ENCODE peak calls at places on chromosomes 3 and 15, in four cellular contexts. One of them, this sample, is unnamed.

GRCh38 chr3:122533931-122534334 is 19.2 kb upstream of the KPNA1 start:
- DNase-seq in AG09309: peak
- DNase-seq in OCI-LY7: no peak
- DNase-seq in neural progenitor cell: no peak
- DNase-seq in this sample: peak

GRCh38 chr15:90004252-90004651 is 3.1 kb downstream of the ZNF710 start:
- DNase-seq in AG09309: no peak
- DNase-seq in OCI-LY7: no peak
- DNase-seq in neural progenitor cell: peak
- DNase-seq in this sample: peak

GRCh38 chr3:125011941-125012340 is 43.9 kb downstream of the HEG1 start:
- DNase-seq in AG09309: no peak
- DNase-seq in OCI-LY7: no peak
- DNase-seq in neural progenitor cell: peak
- DNase-seq in this sample: peak

GRCh38 chr15:30889231-30889630 is 14.5 kb upstream of the FAN1 start:
- DNase-seq in AG09309: no peak
- DNase-seq in OCI-LY7: no peak
- DNase-seq in neural progenitor cell: no peak
- DNase-seq in this sample: no peak

GRCh38 chr3:189249987-189250386 is 78.2 kb downstream of the TPRG1 start:
- DNase-seq in AG09309: no peak
- DNase-seq in OCI-LY7: no peak
- DNase-seq in neural progenitor cell: no peak
- DNase-seq in this sample: no peak

GRCh38 chr3:158725348-158725966 is 6.8 kb downstream of the RARRES1 start:
- DNase-seq in AG09309: peak
- DNase-seq in OCI-LY7: no peak
- DNase-seq in neural progenitor cell: no peak
- DNase-seq in this sample: peak

GRCh38 chr3:173109143-173109542 is 31.9 kb downstream of the SPATA16 start:
- DNase-seq in AG09309: no peak
- DNase-seq in OCI-LY7: no peak
- DNase-seq in neural progenitor cell: peak
- DNase-seq in this sample: no peak

GRCh38 chr15:74992619-74993018 is 2.7 kb upstream of the SCAMP5 start:
- DNase-seq in AG09309: no peak
- DNase-seq in OCI-LY7: no peak
- DNase-seq in neural progenitor cell: no peak
- DNase-seq in this sample: no peak

GRCh38 chr3:175070946-175071345 is 211.8 kb downstream of the NAALADL2 start:
- DNase-seq in AG09309: no peak
- DNase-seq in OCI-LY7: no peak
- DNase-seq in neural progenitor cell: no peak
- DNase-seq in this sample: no peak

GRCh38 chr3:134847349-134847748 is 52.3 kb downstream of the EPHB1 start:
- DNase-seq in AG09309: no peak
- DNase-seq in OCI-LY7: no peak
- DNase-seq in neural progenitor cell: no peak
- DNase-seq in this sample: no peak

GRCh38 chr15:95709959-95710695 is 620.4 kb upstream of the NR2F2 start:
- DNase-seq in AG09309: no peak
- DNase-seq in OCI-LY7: no peak
- DNase-seq in neural progenitor cell: no peak
- DNase-seq in this sample: no peak

GRCh38 chr3:117616213-117616612 is 906.6 kb downstream of the TUSC7 start:
- DNase-seq in AG09309: no peak
- DNase-seq in OCI-LY7: no peak
- DNase-seq in neural progenitor cell: no peak
- DNase-seq in this sample: no peak

GRCh38 chr3:43689766-43690399 is 855 bp upstream of the ABHD5 start:
- DNase-seq in AG09309: no peak
- DNase-seq in OCI-LY7: no peak
- DNase-seq in neural progenitor cell: no peak
- DNase-seq in this sample: no peak

GRCh38 chr3:27637346-27638000 is 84.7 kb downstream of the EOMES start:
- DNase-seq in AG09309: no peak
- DNase-seq in OCI-LY7: no peak
- DNase-seq in neural progenitor cell: peak
- DNase-seq in this sample: no peak

GRCh38 chr15:48868549-48868948 is 9.4 kb upstream of the EID1 start:
- DNase-seq in AG09309: peak
- DNase-seq in OCI-LY7: no peak
- DNase-seq in neural progenitor cell: no peak
- DNase-seq in this sample: peak
- H3K4me3 ChIP-seq in AG09309: no peak
- H3K4me3 ChIP-seq in OCI-LY7: no peak
- H3K4me3 ChIP-seq in neural progenitor cell: no peak
- H3K4me3 ChIP-seq in this sample: no peak

GRCh38 chr15:25790003-25790660 is 73.0 kb downstream of the ATP10A start:
- DNase-seq in AG09309: peak
- DNase-seq in OCI-LY7: peak
- DNase-seq in neural progenitor cell: no peak
- DNase-seq in this sample: peak
- TF ChIP-seq CTCF in AG09309: peak
- TF ChIP-seq CTCF in OCI-LY7: peak
- TF ChIP-seq CTCF in neural progenitor cell: no peak
- TF ChIP-seq CTCF in this sample: no peak

DNA sequence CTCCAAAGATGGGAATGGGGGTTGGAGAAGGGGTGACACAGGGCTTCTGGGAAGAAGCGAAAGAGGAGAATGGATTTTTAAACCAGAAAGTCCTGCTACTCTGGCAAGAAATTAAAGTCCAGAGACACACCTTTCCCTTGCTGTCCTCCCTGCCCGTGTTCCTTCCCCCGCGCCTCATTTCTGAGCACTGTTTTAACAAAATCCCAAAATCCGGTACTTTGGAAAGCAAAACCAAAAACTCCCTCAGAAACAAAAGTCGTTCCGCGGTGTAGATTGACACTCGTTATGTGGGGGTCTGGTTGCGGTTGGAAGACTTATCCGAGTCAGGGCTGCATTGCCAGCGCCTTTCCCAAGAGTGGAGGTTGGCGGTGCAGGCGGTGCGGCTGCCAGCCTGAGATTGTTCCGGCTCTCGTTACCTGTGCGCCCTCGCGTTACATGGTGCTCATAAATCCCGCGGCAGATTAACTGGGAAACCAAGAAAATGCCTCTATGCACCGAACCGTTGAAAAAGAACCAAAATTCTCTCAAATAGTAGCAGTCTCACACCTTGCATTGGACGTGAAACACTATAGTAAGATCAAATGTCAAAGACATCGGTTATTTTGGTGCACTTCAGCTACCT is 217.8 kb downstream of the MEIS2 start:
- DNase-seq in AG09309: no peak
- DNase-seq in OCI-LY7: no peak
- DNase-seq in neural progenitor cell: peak
- DNase-seq in this sample: peak
- H3K4me3 ChIP-seq in AG09309: peak
- H3K4me3 ChIP-seq in OCI-LY7: no peak
- H3K4me3 ChIP-seq in neural progenitor cell: no peak
- H3K4me3 ChIP-seq in this sample: peak

DNA sequence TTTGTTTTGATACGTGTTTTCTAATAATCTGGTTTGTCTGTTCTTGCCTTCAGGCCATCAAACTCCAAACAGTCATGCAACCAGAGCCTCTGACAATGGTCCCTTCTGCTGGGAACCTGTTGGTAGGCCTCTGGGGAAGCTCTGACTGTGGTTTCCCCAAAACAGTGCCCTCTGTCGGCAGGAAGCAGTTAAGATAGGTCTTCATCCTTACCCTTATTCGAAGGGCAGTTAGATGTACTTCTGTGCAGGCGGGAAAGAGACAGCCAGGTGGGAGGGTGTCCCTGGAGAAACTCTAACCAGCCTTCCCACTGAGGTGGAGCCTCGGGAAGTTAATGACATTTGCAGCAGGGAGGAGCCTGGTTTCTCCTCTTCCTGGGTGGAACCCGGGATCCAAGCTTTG is 81.6 kb upstream of the CHMP2B start:
- DNase-seq in AG09309: no peak
- DNase-seq in OCI-LY7: peak
- DNase-seq in neural progenitor cell: peak
- DNase-seq in this sample: peak
- TF ChIP-seq CTCF in AG09309: peak
- TF ChIP-seq CTCF in OCI-LY7: peak
- TF ChIP-seq CTCF in neural progenitor cell: peak
- TF ChIP-seq CTCF in this sample: peak

GRCh38 chr15:58409861-58410260 is 21.9 kb upstream of the LIPC start:
- DNase-seq in AG09309: no peak
- DNase-seq in OCI-LY7: peak
- DNase-seq in neural progenitor cell: no peak
- DNase-seq in this sample: no peak
- H3K4me3 ChIP-seq in AG09309: no peak
- H3K4me3 ChIP-seq in OCI-LY7: peak
- H3K4me3 ChIP-seq in neural progenitor cell: no peak
- H3K4me3 ChIP-seq in this sample: no peak

GRCh38 chr15:62021991-62022600 is 38.2 kb downstream of the VPS13C start:
- DNase-seq in AG09309: no peak
- DNase-seq in OCI-LY7: peak
- DNase-seq in neural progenitor cell: peak
- DNase-seq in this sample: no peak
- TF ChIP-seq CTCF in AG09309: peak
- TF ChIP-seq CTCF in OCI-LY7: peak
- TF ChIP-seq CTCF in neural progenitor cell: peak
- TF ChIP-seq CTCF in this sample: peak

DNA sequence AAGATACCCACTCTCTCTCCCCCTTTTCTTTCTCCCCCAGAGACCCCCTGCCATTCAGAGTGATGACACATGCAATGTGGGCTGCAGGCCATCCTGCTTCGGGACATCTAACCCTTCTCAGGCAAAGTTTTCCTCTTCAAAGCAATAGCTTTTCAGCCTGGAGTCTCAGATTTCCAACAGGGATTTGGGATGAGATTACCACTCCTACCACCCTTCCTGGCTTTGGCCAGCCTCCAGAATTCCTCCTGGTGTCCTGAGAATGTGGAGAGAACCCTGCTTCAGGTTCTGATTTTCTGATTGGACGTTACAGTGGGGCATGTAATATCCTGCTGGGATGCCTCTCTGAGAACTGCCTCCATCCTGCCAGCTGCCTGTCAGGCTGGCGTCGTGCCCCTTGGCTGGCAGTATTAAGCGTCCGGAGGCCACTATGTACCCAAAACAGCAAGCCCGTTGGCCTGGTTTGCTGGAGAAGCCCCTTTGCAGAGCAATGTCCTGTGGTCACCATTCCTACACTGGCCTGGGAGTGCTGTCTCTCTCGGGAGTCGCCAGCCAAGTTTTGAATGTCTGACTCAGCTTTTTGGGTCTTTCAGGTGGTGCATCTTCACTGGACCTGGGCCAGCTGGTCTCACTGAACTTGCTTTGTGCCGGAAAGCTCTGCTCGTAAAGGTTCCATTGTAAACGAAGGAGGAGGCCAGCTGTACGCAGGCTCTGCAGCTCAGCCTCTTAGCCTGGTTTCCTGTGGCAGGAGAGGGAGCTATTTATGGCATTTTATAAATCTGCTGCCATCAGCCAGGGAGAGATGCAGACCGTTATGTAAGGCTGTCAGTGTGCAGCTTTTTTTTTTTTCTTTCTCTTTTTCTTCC is 19.2 kb upstream of the TRAK1 start:
- DNase-seq in AG09309: peak
- DNase-seq in OCI-LY7: peak
- DNase-seq in neural progenitor cell: peak
- DNase-seq in this sample: peak
- H3K4me3 ChIP-seq in AG09309: peak
- H3K4me3 ChIP-seq in OCI-LY7: peak
- H3K4me3 ChIP-seq in neural progenitor cell: no peak
- H3K4me3 ChIP-seq in this sample: peak

GRCh38 chr3:101542952-101543351 is 18.7 kb upstream of the TRMT10C start:
- DNase-seq in AG09309: no peak
- DNase-seq in OCI-LY7: no peak
- DNase-seq in neural progenitor cell: no peak
- DNase-seq in this sample: no peak

GRCh38 chr3:101549473-101549872 is 12.2 kb upstream of the TRMT10C start:
- DNase-seq in AG09309: no peak
- DNase-seq in OCI-LY7: no peak
- DNase-seq in neural progenitor cell: no peak
- DNase-seq in this sample: no peak

GRCh38 chr3:101548527-101549105 is 13.1 kb upstream of the TRMT10C start:
- DNase-seq in AG09309: no peak
- DNase-seq in OCI-LY7: no peak
- DNase-seq in neural progenitor cell: no peak
- DNase-seq in this sample: no peak

DNA sequence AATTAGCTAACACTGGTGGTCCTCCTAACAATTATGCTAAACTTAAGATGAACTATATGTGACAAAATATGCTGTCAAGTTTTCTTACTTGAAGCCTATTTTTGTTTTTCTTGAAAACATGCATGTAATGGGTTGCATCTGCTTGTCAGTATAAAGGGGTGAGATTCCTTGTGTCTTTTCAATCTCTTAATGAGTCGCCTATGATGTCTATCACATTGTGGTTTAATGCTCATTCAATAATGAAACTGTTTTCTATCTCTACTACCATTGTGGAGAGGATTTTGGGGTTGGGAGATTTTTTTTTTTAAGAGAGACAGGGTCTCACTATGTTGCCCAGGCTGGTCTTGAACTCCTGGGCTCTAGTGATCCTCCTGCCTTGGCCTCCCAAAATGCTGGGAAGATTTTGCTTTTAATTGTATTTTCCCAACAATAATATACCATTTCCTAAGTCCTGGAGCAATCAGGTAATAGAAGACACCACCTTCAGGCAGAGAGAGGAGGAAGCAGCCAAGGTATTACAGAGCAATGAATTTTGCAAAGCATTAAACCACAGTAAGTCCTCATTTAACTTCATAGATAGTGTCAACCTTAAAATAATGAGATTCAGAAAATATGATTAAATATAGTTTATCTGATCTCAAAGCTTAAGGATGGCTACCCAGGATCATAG is 17.4 kb upstream of the TRMT10C start:
- DNase-seq in AG09309: no peak
- DNase-seq in OCI-LY7: no peak
- DNase-seq in neural progenitor cell: no peak
- DNase-seq in this sample: no peak
- TF ChIP-seq CTCF in AG09309: no peak
- TF ChIP-seq CTCF in OCI-LY7: no peak
- TF ChIP-seq CTCF in neural progenitor cell: peak
- TF ChIP-seq CTCF in this sample: peak

This sample was measured in fibroblast of villous mesenchyme.